ENCODE peak calls at places on chromosomes 5 and 9, in eight cellular contexts. B is heart right ventricle, H is left lung, M is iPS DF 6.9, P is fibroblast of lung, A is right cardiac atrium, S is uterus, O is right lobe of liver. C is an unnamed sample.
A peak's percentile ranks its signal among the peaks of the same experiment; 100 is the strongest.

GRCh38 chr5:174608631-174609097 is 115.7 kb upstream of the MSX2 start:
- DNase-seq in A (peak; percentile 83), O (peak; percentile 60), H (peak; percentile 75), P (no peak), M (no peak), S (peak; percentile 29), B (peak; percentile 6), C (no peak)

GRCh38 chr5:92922231-92922967 is 658.6 kb downstream of the NR2F1-AS1 start:
- DNase-seq in H (no peak), O (no peak), B (no peak), A (no peak), M (no peak), S (no peak), P (no peak), C (no peak)

GRCh38 chr5:95942968-95943367 is 18.7 kb downstream of the ELL2 start:
- DNase-seq in P (no peak), S (no peak), H (no peak), B (no peak), A (no peak), M (no peak), O (no peak), C (no peak)

GRCh38 chr9:69339620-69340019 is 14.6 kb downstream of the ENTREP1 start:
- DNase-seq in S (no peak), H (no peak), P (no peak), M (no peak), B (peak; percentile 17), A (no peak), O (no peak), C (no peak)

GRCh38 chr5:66356011-66356565 is 212.0 kb downstream of the SREK1 start:
- DNase-seq in H (no peak), S (no peak), B (no peak), M (no peak), A (no peak), P (no peak), O (no peak), C (no peak)

GRCh38 chr9:18393340-18394130 is 80.4 kb upstream of the ADAMTSL1 start:
- DNase-seq in S (peak; percentile 78), M (no peak), O (no peak), H (no peak), A (no peak), P (peak; percentile 92), B (peak; percentile 46), C (peak; percentile 50)

GRCh38 chr5:15376803-15377202 is 123.2 kb upstream of the FBXL7 start:
- DNase-seq in A (no peak), O (no peak), H (no peak), S (no peak), B (no peak), M (no peak), P (no peak), C (no peak)

GRCh38 chr5:178068293-178068692 is 45.0 kb upstream of the N4BP3 start:
- DNase-seq in S (no peak), A (no peak), O (no peak), P (no peak), M (no peak), H (no peak), B (no peak), C (no peak)

GRCh38 chr5:65021527-65022226 is 252.9 kb downstream of the CWC27 start:
- DNase-seq in M (no peak), S (no peak), O (no peak), B (no peak), H (no peak), P (no peak), A (no peak), C (no peak)

GRCh38 chr5:5387789-5388188 is 34.7 kb upstream of the ICE1 start:
- DNase-seq in H (no peak), P (no peak), S (no peak), B (no peak), A (no peak), M (no peak), O (no peak), C (no peak)

GRCh38 chr5:32780508-32780919 is 69.4 kb downstream of the NPR3 start:
- DNase-seq in B (no peak), A (no peak), P (no peak), M (no peak), H (no peak), O (no peak), S (no peak), C (no peak)

GRCh38 chr9:14075218-14075617 is 238.7 kb downstream of the NFIB start:
- DNase-seq in A (no peak), H (no peak), P (no peak), O (no peak), S (no peak), B (no peak), M (no peak), C (no peak)

GRCh38 chr9:111108946-111109345 is 70.7 kb upstream of the LPAR1 start:
- DNase-seq in M (no peak), B (no peak), P (peak; percentile 95), O (no peak), S (no peak), H (peak; percentile 37), A (no peak), C (no peak)

GRCh38 chr5:174251305-174251704 is 205.8 kb downstream of the NSG2 start:
- DNase-seq in H (no peak), P (no peak), A (no peak), S (no peak), O (no peak), M (no peak), B (no peak), C (no peak)

GRCh38 chr9:136538599-136539426 is 7.0 kb downstream of the NOTCH1 start:
- DNase-seq in P (no peak), M (no peak), B (peak; percentile 69), A (no peak), H (no peak), O (no peak), S (no peak), C (no peak)

GRCh38 chr9:107794259-107794658 is 304.7 kb upstream of the KLF4 start:
- DNase-seq in H (no peak), O (no peak), M (no peak), B (no peak), P (no peak), A (no peak), S (no peak), C (no peak)

GRCh38 chr5:114317751-114318150 is 44.1 kb upstream of the KCNN2 start:
- DNase-seq in H (no peak), P (no peak), O (no peak), M (no peak), B (no peak), A (no peak), S (no peak), C (no peak)

GRCh38 chr9:98468567-98469239 is 213.3 kb upstream of the TBC1D2 start:
- DNase-seq in B (no peak), M (no peak), S (no peak), O (no peak), H (no peak), P (no peak), A (no peak), C (no peak)

GRCh38 chr5:130324953-130325671 is 420.8 kb downstream of the CHSY3 start:
- DNase-seq in O (no peak), B (peak; percentile 8), A (no peak), M (no peak), H (no peak), P (no peak), S (no peak), C (no peak)

GRCh38 chr5:180213657-180214207 is 4.7 kb upstream of the RASGEF1C start:
- DNase-seq in M (no peak), P (no peak), A (no peak), B (no peak), O (no peak), S (no peak), H (no peak), C (peak; percentile 16)

GRCh38 chr5:71887680-71888079 is 168.6 kb downstream of the CARTPT start:
- DNase-seq in O (no peak), B (no peak), M (no peak), H (no peak), P (peak; percentile 93), A (no peak), S (no peak), C (peak; percentile 66)

GRCh38 chr9:101119206-101119819 is 90.8 kb downstream of the PLPPR1 start:
- DNase-seq in S (no peak), P (no peak), A (peak; percentile 55), M (peak; percentile 57), H (peak; percentile 38), O (peak; percentile 73), B (peak; percentile 31), C (peak; percentile 4)

GRCh38 chr5:144972317-144972716 is 801.6 kb downstream of the KCTD16 start:
- DNase-seq in O (no peak), B (no peak), P (no peak), H (no peak), A (no peak), M (no peak), S (no peak), C (no peak)
- H3K4me1 ChIP-seq in O (no peaks in the 10 kb centered on the region), B (no peaks in the 10 kb centered on the region), P (no peaks in the 10 kb centered on the region), H (no peaks in the 10 kb centered on the region), A (no peaks in the 10 kb centered on the region), M (no peaks in the 10 kb centered on the region), S (no peaks in the 10 kb centered on the region), C (no peaks in the 10 kb centered on the region)

GRCh38 chr5:61397937-61398336 is 65.9 kb downstream of the ZSWIM6 start:
- DNase-seq in M (no peak), O (no peak), S (no peak), A (no peak), H (no peak), P (no peak), B (no peak), C (no peak)
- H3K27ac ChIP-seq in M (no peak overlapping the region), O (no peak overlapping the region), S (no peak overlapping the region), A (no peak overlapping the region), H (no peak overlapping the region), P (no peak overlapping the region), B (no peak overlapping the region), C (no peak overlapping the region)

DNA sequence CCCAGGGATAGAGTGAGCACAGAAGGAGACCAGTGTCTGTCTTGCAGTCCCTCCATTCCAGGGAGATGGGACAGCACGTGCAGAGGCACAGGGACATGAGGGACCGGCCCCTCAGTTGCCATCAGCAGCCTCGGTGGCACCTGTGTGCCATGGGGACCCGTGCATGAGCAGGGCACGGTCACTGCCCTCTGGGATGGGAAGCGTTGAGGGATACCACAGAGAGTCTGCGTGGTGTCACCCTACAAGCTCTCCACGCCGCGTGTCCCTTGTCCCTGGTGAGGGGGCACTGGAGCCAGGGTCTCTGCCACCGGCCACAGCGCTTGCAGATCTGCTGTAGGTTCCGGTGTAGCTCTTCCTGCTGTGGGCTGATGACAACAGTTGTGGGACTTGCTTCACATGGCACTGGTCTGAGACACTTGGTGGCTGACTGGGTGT is 108.1 kb downstream of the CACNA1B start:
- DNase-seq in P (no peak), S (no peak), O (no peak), M (no peak), A (no peak), B (no peak), H (no peak), C (no peak)
- H3K9me3 ChIP-seq in P (no peaks in the 10 kb centered on the region), S (no peaks in the 10 kb centered on the region), O (no peaks in the 10 kb centered on the region), M (peaks cover 1% of the 10 kb centered on the region), A (no peaks in the 10 kb centered on the region), B (no peaks in the 10 kb centered on the region), H (no peaks in the 10 kb centered on the region), C (no peaks in the 10 kb centered on the region)

GRCh38 chr9:115198018-115198417 is 80.1 kb upstream of the TNC start:
- DNase-seq in A (no peak), B (peak; percentile 28), O (no peak), M (no peak), H (peak; percentile 33), S (peak; percentile 45), P (peak; percentile 60), C (no peak)
- H3K4me1 ChIP-seq in A (no peaks in the 10 kb centered on the region), B (peaks cover 3% of the 10 kb centered on the region), O (no peaks in the 10 kb centered on the region), M (peaks cover under 1% of the 10 kb centered on the region), H (no peaks in the 10 kb centered on the region), S (peaks cover 7% of the 10 kb centered on the region), P (peaks cover 16% of the 10 kb centered on the region), C (peaks cover 6% of the 10 kb centered on the region)

GRCh38 chr5:90767710-90768109 is 209.1 kb downstream of the ADGRV1 start:
- DNase-seq in S (no peak), O (no peak), H (no peak), M (no peak), B (no peak), A (no peak), P (no peak), C (no peak)
- H3K27ac ChIP-seq in S (no peak overlapping the region), O (no peak overlapping the region), H (no peak overlapping the region), M (no peak overlapping the region), B (no peak overlapping the region), A (no peak overlapping the region), P (no peak overlapping the region), C (no peak overlapping the region)